ENCODE peak calls at places on chromosomes 16 and 17, in eight cellular contexts. One of them, this sample, is unnamed.

GRCh38 chr17:1959871-1960569 is 65.1 kb downstream of the RTN4RL1 start:
- DNase-seq in activated effector memory CD4-positive, alpha-beta T cell treated with anti-CD3 and anti-CD28 coated beads, Interleukin-2, amount 50 U/mL, for 16 hours: no peak
- DNase-seq in KG1: no peak
- DNase-seq in aorta: no peak
- DNase-seq in HFFc6: no peak
- DNase-seq in ELR: no peak
- DNase-seq in smooth muscle cell of the brain vasculature: no peak
- DNase-seq in GM20000: no peak
- DNase-seq in this sample: no peak

GRCh38 chr17:77882481-77883212 is 75.9 kb upstream of the TNRC6C start:
- DNase-seq in aorta: peak; percentile 84
- DNase-seq in HFFc6: no peak
- DNase-seq in GM20000: peak; percentile 80
- DNase-seq in activated effector memory CD4-positive, alpha-beta T cell treated with anti-CD3 and anti-CD28 coated beads, Interleukin-2, amount 50 U/mL, for 16 hours: peak; percentile 91
- DNase-seq in KG1: no peak
- DNase-seq in smooth muscle cell of the brain vasculature: no peak
- DNase-seq in ELR: peak; percentile 22
- DNase-seq in this sample: peak; percentile 72

GRCh38 chr16:29147710-29148425 is 163.0 kb downstream of the LAT start:
- DNase-seq in HFFc6: no peak
- DNase-seq in activated effector memory CD4-positive, alpha-beta T cell treated with anti-CD3 and anti-CD28 coated beads, Interleukin-2, amount 50 U/mL, for 16 hours: no peak
- DNase-seq in smooth muscle cell of the brain vasculature: no peak
- DNase-seq in GM20000: no peak
- DNase-seq in ELR: no peak
- DNase-seq in aorta: peak; percentile 24
- DNase-seq in KG1: no peak
- DNase-seq in this sample: peak; percentile 48

GRCh38 chr17:82302991-82303943 is 14.1 kb downstream of the CD7 start:
- DNase-seq in activated effector memory CD4-positive, alpha-beta T cell treated with anti-CD3 and anti-CD28 coated beads, Interleukin-2, amount 50 U/mL, for 16 hours: peak; percentile 78
- DNase-seq in ELR: no peak
- DNase-seq in aorta: peak; percentile 36
- DNase-seq in HFFc6: no peak
- DNase-seq in KG1: peak; percentile 68
- DNase-seq in smooth muscle cell of the brain vasculature: no peak
- DNase-seq in GM20000: peak; percentile 39
- DNase-seq in this sample: no peak

GRCh38 chr16:30024451-30024850 is 1.5 kb downstream of the C16orf92 start:
- DNase-seq in KG1: no peak
- DNase-seq in HFFc6: no peak
- DNase-seq in smooth muscle cell of the brain vasculature: no peak
- DNase-seq in GM20000: no peak
- DNase-seq in aorta: no peak
- DNase-seq in ELR: no peak
- DNase-seq in activated effector memory CD4-positive, alpha-beta T cell treated with anti-CD3 and anti-CD28 coated beads, Interleukin-2, amount 50 U/mL, for 16 hours: no peak
- DNase-seq in this sample: no peak

GRCh38 chr17:11490171-11490760 is 108.0 kb upstream of the DNAH9 start:
- DNase-seq in KG1: no peak
- DNase-seq in activated effector memory CD4-positive, alpha-beta T cell treated with anti-CD3 and anti-CD28 coated beads, Interleukin-2, amount 50 U/mL, for 16 hours: no peak
- DNase-seq in HFFc6: no peak
- DNase-seq in ELR: no peak
- DNase-seq in GM20000: no peak
- DNase-seq in smooth muscle cell of the brain vasculature: no peak
- DNase-seq in aorta: no peak
- DNase-seq in this sample: no peak

GRCh38 chr17:31581022-31581483 is 189.6 kb downstream of the RAB11FIP4 start:
- DNase-seq in smooth muscle cell of the brain vasculature: no peak
- DNase-seq in ELR: peak; percentile 88
- DNase-seq in activated effector memory CD4-positive, alpha-beta T cell treated with anti-CD3 and anti-CD28 coated beads, Interleukin-2, amount 50 U/mL, for 16 hours: no peak
- DNase-seq in aorta: peak; percentile 92
- DNase-seq in KG1: no peak
- DNase-seq in HFFc6: peak; percentile 83
- DNase-seq in GM20000: no peak
- DNase-seq in this sample: peak; percentile 75

GRCh38 chr16:48959204-48959603 is 322.4 kb downstream of the CBLN1 start:
- DNase-seq in ELR: no peak
- DNase-seq in KG1: no peak
- DNase-seq in activated effector memory CD4-positive, alpha-beta T cell treated with anti-CD3 and anti-CD28 coated beads, Interleukin-2, amount 50 U/mL, for 16 hours: no peak
- DNase-seq in HFFc6: no peak
- DNase-seq in GM20000: no peak
- DNase-seq in smooth muscle cell of the brain vasculature: no peak
- DNase-seq in aorta: no peak
- DNase-seq in this sample: no peak

GRCh38 chr16:1631931-1632637 is 19.9 kb downstream of the CRAMP1 start:
- DNase-seq in ELR: no peak
- DNase-seq in smooth muscle cell of the brain vasculature: no peak
- DNase-seq in HFFc6: no peak
- DNase-seq in GM20000: no peak
- DNase-seq in aorta: no peak
- DNase-seq in activated effector memory CD4-positive, alpha-beta T cell treated with anti-CD3 and anti-CD28 coated beads, Interleukin-2, amount 50 U/mL, for 16 hours: no peak
- DNase-seq in KG1: no peak
- DNase-seq in this sample: no peak